ENCODE peak calls at places on chromosomes 4 and X, in eight cellular contexts. C is naive thymus-derived CD4-positive, alpha-beta T cell; J is A549; G is thoracic aorta; R is bronchial epithelial cell; Y is suprapubic skin; B is astrocyte; F is HCT116. X is an unnamed sample.

GRCh38 chr4:94831607-94832006 is 73.9 kb downstream of the BMPR1B start:
- DNase-seq in F (no peak), J (no peak), B (no peak), R (no peak), C (no peak), Y (no peak), G (no peak), X (no peak)

GRCh38 chr4:56656346-56656643 is 24.8 kb downstream of the HOPX start:
- DNase-seq in B (no peak), Y (no peak), C (peak; percentile 26), J (no peak), G (no peak), R (no peak), F (no peak), X (no peak)

GRCh38 chr4:896630-897029 is 35.5 kb downstream of the GAK start:
- DNase-seq in R (no peak), G (no peak), B (no peak), F (no peak), C (no peak), Y (no peak), J (no peak), X (no peak)

GRCh38 chrX:11768039-11768438 is 10.0 kb downstream of the MSL3 start:
- DNase-seq in C (no peak), J (no peak), G (no peak), Y (no peak), R (no peak), F (no peak), B (no peak), X (no peak)

GRCh38 chr4:38310446-38311043 is 350.3 kb downstream of the PTTG2 start:
- DNase-seq in R (no peak), G (no peak), B (peak; percentile 51), C (peak; percentile 80), F (no peak), Y (no peak), J (no peak), X (no peak)

GRCh38 chrX:106752101-106752678 is 25.7 kb downstream of the RNF128 start:
- DNase-seq in G (no peak), Y (no peak), B (no peak), C (no peak), F (no peak), R (peak; percentile 39), J (peak; percentile 4), X (no peak)

GRCh38 chrX:74923942-74924448 is 1.3 kb downstream of the NEXMIF start:
- DNase-seq in R (no peak), B (no peak), G (no peak), J (no peak), Y (no peak), F (no peak), C (peak; percentile 17), X (no peak)

GRCh38 chr4:53702334-53703266 is 111.3 kb upstream of the LNX1 start:
- DNase-seq in J (peak; percentile 70), F (no peak), G (peak; percentile 14), Y (peak; percentile 88), C (no peak), R (peak; percentile 33), B (peak; percentile 74), X (peak; percentile 79)

GRCh38 chrX:135893294-135893817 is at the start of the genes CT45A10 and SAGE1:
- DNase-seq in J (peak; percentile 3), Y (no peak), F (no peak), C (no peak), B (no peak), G (no peak), R (no peak), X (no peak)

GRCh38 chrX:119427024-119427794 is 28.1 kb downstream of the SLC25A43 start:
- DNase-seq in Y (no peak), B (peak; percentile 53), C (peak; percentile 6), G (no peak), J (peak; percentile 19), R (no peak), F (no peak), X (no peak)

GRCh38 chrX:101397779-101398178 is 7.0 kb downstream of the RPL36A start:
- DNase-seq in Y (no peak), F (no peak), R (no peak), J (no peak), B (peak; percentile 6), G (no peak), C (no peak), X (no peak)

GRCh38 chr4:15677507-15677988 is 4.1 kb upstream of the FAM200B start:
- DNase-seq in F (peak; percentile 82), G (no peak), R (peak; percentile 99), J (peak; percentile 89), B (peak; percentile 71), Y (no peak), C (no peak), X (peak; percentile 45)

GRCh38 chrX:2696698-2697215 is 5.7 kb downstream of the CD99 start:
- DNase-seq in G (no peak), B (peak; percentile 87), J (peak; percentile 35), F (no peak), Y (no peak), R (peak; percentile 95), C (peak; percentile 52), X (no peak)

GRCh38 chr4:94525993-94526740 is 74.4 kb downstream of the PDLIM5 start:
- DNase-seq in R (no peak), G (no peak), J (no peak), B (peak; percentile 72), C (no peak), F (no peak), Y (no peak), X (no peak)

GRCh38 chr4:624705-625590 is at the start of gene PDE6B:
- DNase-seq in R (no peak), C (no peak), J (no peak), Y (no peak), F (no peak), G (no peak), B (no peak), X (no peak)

GRCh38 chrX:149074429-149074828 is 430.7 kb downstream of the IDS start:
- DNase-seq in B (no peak), F (no peak), Y (no peak), R (peak; percentile 22), G (no peak), J (no peak), C (peak; percentile 1), X (peak; percentile 27)

GRCh38 chr4:150821641-150822040 is 193.4 kb downstream of the LRBA start:
- DNase-seq in C (no peak), F (no peak), Y (no peak), B (peak; percentile 13), J (no peak), R (no peak), G (no peak), X (no peak)

GRCh38 chrX:64885850-64886249 is 90.4 kb downstream of the ZC4H2 start:
- DNase-seq in R (peak; percentile 2), B (no peak), Y (no peak), G (no peak), J (peak; percentile 12), C (no peak), F (peak; percentile 4), X (no peak)

GRCh38 chr4:156662921-156663320 is 308.7 kb downstream of the PDGFC start:
- DNase-seq in G (no peak), J (no peak), C (no peak), F (no peak), R (no peak), Y (no peak), B (peak; percentile 39), X (no peak)

GRCh38 chr4:153530284-153530995 is 64.3 kb downstream of the TMEM131L start:
- DNase-seq in B (no peak), Y (no peak), R (no peak), G (no peak), F (no peak), C (peak; percentile 16), J (no peak), X (no peak)

GRCh38 chr4:84531689-84532088 is 32.6 kb upstream of the NKX6-1 start:
- DNase-seq in B (no peak), J (peak; percentile 8), R (peak; percentile 38), Y (no peak), G (no peak), C (no peak), F (no peak), X (no peak)

GRCh38 chr4:139453041-139453370 is 915 bp upstream of the RAB33B start:
- DNase-seq in G (no peak), B (peak; percentile 65), Y (no peak), C (peak; percentile 77), R (peak; percentile 77), J (peak; percentile 84), F (no peak), X (peak; percentile 61)

GRCh38 chrX:107654778-107655761 is 26.8 kb downstream of the PRPS1 start:
- DNase-seq in R (peak; percentile 95), J (peak; percentile 59), Y (peak; percentile 80), F (peak; percentile 34), C (peak; percentile 59), B (peak; percentile 87), G (no peak), X (peak; percentile 90)

GRCh38 chr4:86511590-86511989 is 82.5 kb upstream of the PTPN13 start:
- DNase-seq in Y (no peak), G (no peak), J (no peak), R (no peak), B (no peak), C (no peak), F (no peak), X (no peak)

GRCh38 chr4:86508436-86508835 is 85.7 kb upstream of the PTPN13 start:
- DNase-seq in Y (no peak), C (no peak), R (peak; percentile 21), B (peak; percentile 53), G (no peak), J (no peak), F (no peak), X (no peak)

GRCh38 chr4:86506591-86506990 is 87.5 kb upstream of the PTPN13 start:
- DNase-seq in G (no peak), B (no peak), J (no peak), F (no peak), Y (no peak), C (no peak), R (no peak), X (no peak)
- H3K4me3 ChIP-seq in G (no peak overlapping the region), B (no peak overlapping the region), J (no peak overlapping the region), F (no peak overlapping the region), Y (no peak overlapping the region), C (no peak overlapping the region), R (no peak overlapping the region), X (no peak overlapping the region)

GRCh38 chr4:128776794-128777216 is 32.7 kb upstream of the JADE1 start:
- DNase-seq in F (no peak), Y (no peak), B (peak; percentile 97), C (no peak), J (peak; percentile 86), R (peak; percentile 85), G (peak; percentile 40), X (no peak)
- H3K4me3 ChIP-seq in F (no peak overlapping the region), Y (no peak overlapping the region), B (no peak overlapping the region), C (no peak overlapping the region), J (no peak overlapping the region), R (no peak overlapping the region), G (no peak overlapping the region), X (no peak overlapping the region)

GRCh38 chr4:109432203-109432602 is 1.4 kb upstream of the SEC24B start:
- DNase-seq in R (no peak), J (no peak), G (no peak), B (no peak), Y (no peak), F (no peak), C (no peak), X (no peak)
- H3K4me3 ChIP-seq in R (no peak overlapping the region), J (no peak overlapping the region), G (peak overlapping the region; percentile 83), B (peak overlapping the region; percentile 79), Y (no peak overlapping the region), F (peak overlapping the region; percentile 89), C (no peak overlapping the region), X (no peak overlapping the region)

DNA sequence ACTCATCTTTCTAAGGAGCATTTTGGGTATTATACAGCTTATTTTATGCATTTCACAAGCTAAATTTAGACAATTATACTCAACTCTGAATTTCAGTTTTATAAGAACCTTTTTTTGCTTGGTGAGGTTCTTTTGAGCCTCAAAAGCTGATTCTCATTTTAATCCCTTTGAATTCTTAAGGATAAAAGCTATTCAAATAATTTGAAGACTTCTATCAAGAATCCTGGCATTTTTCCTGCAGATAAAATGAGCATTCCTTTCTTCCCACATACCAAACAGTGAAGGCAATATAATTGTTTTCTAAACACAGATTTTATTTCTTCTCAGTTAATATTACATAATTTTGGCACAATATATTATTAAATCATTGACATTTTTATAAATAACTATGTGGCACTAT is 118.4 kb upstream of the GPM6A start:
- DNase-seq in B (no peak), C (no peak), F (no peak), J (no peak), Y (no peak), R (no peak), G (no peak), X (no peak)
- H3K4me3 ChIP-seq in B (no peak overlapping the region), C (no peak overlapping the region), F (no peak overlapping the region), J (no peak overlapping the region), Y (no peak overlapping the region), R (no peak overlapping the region), G (no peak overlapping the region), X (no peak overlapping the region)